ENCODE peak calls at places on chromosome X, in eight cellular contexts. P is CD8-positive, alpha-beta memory T cell; U is activated naive CD4-positive, alpha-beta T cell; I is substantia nigra; B is activated effector memory CD4-positive, alpha-beta T cell treated with Interleukin-2 at 50 U/mL for 16 hours; M is dorsolateral prefrontal cortex; Y is endodermal cell; W is C1 segment of cervical spinal cord. D is an unnamed sample.

GRCh38 chrX:133434197-133434820 is 19.0 kb upstream of the GPC4 start:
- DNase-seq in U (no peak), M (no peak), I (no peak), P (no peak), W (no peak), B (no peak), Y (no peak), D (no peak)

GRCh38 chrX:22081475-22082092 is 49.5 kb downstream of the PHEX start:
- DNase-seq in B (no peak), U (peak), I (peak), M (no peak), Y (peak), P (peak), W (no peak), D (peak)

GRCh38 chrX:130085551-130085986 is 24.7 kb downstream of the ELF4 start:
- DNase-seq in W (no peak), P (no peak), Y (no peak), U (no peak), I (no peak), B (no peak), M (no peak), D (no peak)

GRCh38 chrX:42098897-42099296 is 175.5 kb upstream of the CASK start:
- DNase-seq in W (no peak), U (no peak), B (no peak), M (no peak), P (no peak), Y (peak), I (no peak), D (no peak)

GRCh38 chrX:136708348-136708747 is 60.4 kb downstream of the CD40LG start:
- DNase-seq in U (no peak), W (no peak), B (no peak), Y (no peak), P (no peak), M (no peak), I (no peak), D (no peak)

GRCh38 chrX:74295102-74295501 is 8.9 kb upstream of the ZCCHC13 start:
- DNase-seq in W (no peak), U (no peak), B (no peak), I (no peak), M (no peak), P (no peak), Y (no peak), D (no peak)

GRCh38 chrX:65601530-65602281 is 65.7 kb upstream of the MSN start:
- DNase-seq in P (peak), Y (no peak), I (peak), B (peak), U (peak), M (no peak), W (peak), D (no peak)

GRCh38 chrX:133325422-133325821 is 89.9 kb downstream of the GPC4 start:
- DNase-seq in U (no peak), B (no peak), M (no peak), W (no peak), Y (no peak), I (no peak), P (no peak), D (no peak)

GRCh38 chrX:68433155-68433980 is at the start of gene OPHN1:
- DNase-seq in P (no peak), I (peak), M (peak), B (no peak), W (peak), U (no peak), Y (peak), D (peak)

GRCh38 chrX:96540111-96540631 is 144.5 kb upstream of the DIAPH2 start:
- DNase-seq in U (no peak), B (no peak), Y (no peak), W (no peak), M (no peak), P (no peak), I (no peak), D (no peak)

GRCh38 chrX:153723351-153724251 is 586 bp downstream of the BCAP31 start:
- DNase-seq in U (no peak), Y (peak), I (no peak), M (no peak), P (peak), W (no peak), B (no peak), D (peak)

GRCh38 chrX:153766871-153767673 is 3.0 kb downstream of the PLXNB3 start:
- DNase-seq in U (no peak), W (no peak), P (no peak), M (peak), I (no peak), Y (peak), B (no peak), D (no peak)